ENCODE peak calls at places on chromosomes 3 and 15, in four cellular contexts. W is activated B cell treated with CpG ODN at 0.5 μM for 24 hours; E is KBM-7; X is stimulated activated CD8-positive, alpha-beta memory T cell treated with anti-CD3 and anti-CD28 coated beads, Interleukin-4, amount 100 ng/mL, for 24 hours. M is an unnamed sample.

GRCh38 chr15:100973351-100974034 is 54.3 kb downstream of the LRRK1 start:
- DNase-seq in W (no peak), E (no peak), X (no peak), M (no peak)

GRCh38 chr15:101176625-101177024 is 75.2 kb downstream of the CHSY1 start:
- DNase-seq in W (no peak), E (no peak), X (no peak), M (no peak)

GRCh38 chr3:12345141-12345561 is 56.3 kb downstream of the PPARG start:
- DNase-seq in W (no peak), E (no peak), X (no peak), M (no peak)

GRCh38 chr3:49411550-49411967 is 217 bp downstream of the RHOA start:
- DNase-seq in W (no peak), E (peak), X (peak), M (peak)

GRCh38 chr3:112132975-112133448 is at the start of gene GCSAM:
- DNase-seq in W (peak), E (peak), X (peak), M (peak)

GRCh38 chr3:69842789-69843188 is 103.5 kb downstream of the MITF start:
- DNase-seq in W (no peak), E (no peak), X (no peak), M (no peak)

GRCh38 chr15:71761649-71762048 is 48.7 kb upstream of the NR2E3 start:
- DNase-seq in W (no peak), E (no peak), X (no peak), M (no peak)

GRCh38 chr3:69309810-69310209 is 76.1 kb downstream of the FRMD4B start:
- DNase-seq in W (no peak), E (no peak), X (no peak), M (peak)

GRCh38 chr15:69215636-69216035 is 55.2 kb downstream of the GLCE start:
- DNase-seq in W (no peak), E (no peak), X (no peak), M (no peak)

GRCh38 chr15:59966262-59966661 is 37.8 kb upstream of the FOXB1 start:
- DNase-seq in W (no peak), E (no peak), X (no peak), M (no peak)

GRCh38 chr3:71008350-71008923 is 575.1 kb downstream of the FOXP1 start:
- DNase-seq in W (no peak), E (no peak), X (no peak), M (no peak)

GRCh38 chr15:96428742-96429141 is 98.2 kb downstream of the NR2F2 start:
- DNase-seq in W (no peak), E (no peak), X (no peak), M (no peak)

GRCh38 chr3:8341853-8342252 is 159.8 kb upstream of the LMCD1 start:
- DNase-seq in W (no peak), E (no peak), X (no peak), M (peak)

GRCh38 chr3:159788291-159788690 is 200.3 kb upstream of the IL12A start:
- DNase-seq in W (no peak), E (no peak), X (no peak), M (no peak)

GRCh38 chr3:106277731-106278130 is 408.9 kb upstream of the CBLB start:
- DNase-seq in W (no peak), E (no peak), X (no peak), M (no peak)

GRCh38 chr15:62512906-62513305 is 347.8 kb upstream of the C2CD4B start:
- DNase-seq in W (no peak), E (no peak), X (no peak), M (no peak)

GRCh38 chr15:82307714-82308081 is 41.6 kb downstream of the GOLGA6L10 start:
- DNase-seq in W (no peak), E (no peak), X (no peak), M (no peak)

GRCh38 chr3:161310649-161311423 is 60.5 kb downstream of the SPTSSB start:
- DNase-seq in W (no peak), E (no peak), X (peak), M (no peak)

GRCh38 chr15:94671845-94672524 is 440.6 kb downstream of the MCTP2 start:
- DNase-seq in W (no peak), E (no peak), X (no peak), M (no peak)

GRCh38 chr15:89482139-89482538 is 14.2 kb downstream of the RHCG start:
- DNase-seq in W (no peak), E (no peak), X (no peak), M (no peak)